ENCODE peak calls at places on chromosome 17, in ten cellular contexts. W, Q, R, I, T, C, O, Z, Y and J are unnamed samples.

GRCh38 chr17:27524594-27524993 is 68.3 kb downstream of the KSR1 start:
- DNase-seq in W (no peak), Q (no peak), R (no peak), I (no peak), T (no peak), C (no peak), O (no peak), Z (no peak), Y (no peak), J (no peak)

GRCh38 chr17:6492892-6493674 is 48.8 kb downstream of the PIMREG start:
- DNase-seq in W (no peak), Q (no peak), R (no peak), I (no peak), T (no peak), C (peak; percentile 74), O (peak; percentile 61), Z (no peak), Y (no peak), J (no peak)

GRCh38 chr17:77287432-77288068 is 146.8 kb downstream of the SEC14L1 start:
- DNase-seq in W (peak; percentile 69), Q (peak; percentile 98), R (peak; percentile 80), I (no peak), T (peak; percentile 90), C (no peak), O (no peak), Z (peak; percentile 96), Y (no peak), J (peak; percentile 86)

GRCh38 chr17:77846531-77847085 is 111.9 kb upstream of the TNRC6C start:
- DNase-seq in W (no peak), Q (no peak), R (no peak), I (no peak), T (no peak), C (no peak), O (peak; percentile 85), Z (no peak), Y (no peak), J (no peak)

GRCh38 chr17:57090560-57091185 is 5.6 kb downstream of the AKAP1 start:
- DNase-seq in W (no peak), Q (no peak), R (peak; percentile 29), I (no peak), T (no peak), C (no peak), O (no peak), Z (no peak), Y (no peak), J (no peak)

GRCh38 chr17:77476920-77477805 is 336.4 kb downstream of the SEC14L1 start:
- DNase-seq in W (no peak), Q (peak; percentile 89), R (peak; percentile 98), I (no peak), T (peak; percentile 99), C (no peak), O (peak; percentile 70), Z (peak; percentile 98), Y (no peak), J (peak; percentile 76)

GRCh38 chr17:6554336-6554735 is 2.0 kb downstream of the PITPNM3 start:
- DNase-seq in W (no peak), Q (no peak), R (no peak), I (no peak), T (no peak), C (no peak), O (no peak), Z (no peak), Y (no peak), J (no peak)

GRCh38 chr17:43774304-43775250 is 4.2 kb downstream of the DUSP3 start:
- DNase-seq in W (no peak), Q (no peak), R (no peak), I (no peak), T (no peak), C (no peak), O (no peak), Z (no peak), Y (no peak), J (no peak)

GRCh38 chr17:34580685-34581445 is 1.5 kb downstream of the TMEM132E start:
- DNase-seq in W (peak; percentile 67), Q (no peak), R (no peak), I (peak; percentile 22), T (no peak), C (no peak), O (no peak), Z (no peak), Y (peak; percentile 69), J (no peak)

GRCh38 chr17:37518816-37519215 is 29.1 kb downstream of the DUSP14 start:
- DNase-seq in W (no peak), Q (no peak), R (no peak), I (no peak), T (peak; percentile 35), C (no peak), O (no peak), Z (no peak), Y (no peak), J (no peak)

GRCh38 chr17:72408122-72408382 is 287.2 kb downstream of the SOX9 start:
- DNase-seq in W (no peak), Q (no peak), R (no peak), I (no peak), T (no peak), C (no peak), O (no peak), Z (no peak), Y (no peak), J (no peak)

GRCh38 chr17:48438662-48439061 is 8.6 kb upstream of the SKAP1 start:
- DNase-seq in W (no peak), Q (no peak), R (no peak), I (peak; percentile 72), T (no peak), C (peak; percentile 20), O (no peak), Z (no peak), Y (no peak), J (no peak)

GRCh38 chr17:37682007-37682406 is 38.8 kb upstream of the DDX52 start:
- DNase-seq in W (no peak), Q (no peak), R (no peak), I (no peak), T (no peak), C (no peak), O (no peak), Z (no peak), Y (no peak), J (no peak)

GRCh38 chr17:45320349-45320930 is 3.6 kb upstream of the MAP3K14 start:
- DNase-seq in W (no peak), Q (peak; percentile 97), R (peak; percentile 76), I (no peak), T (peak; percentile 42), C (no peak), O (no peak), Z (no peak), Y (no peak), J (peak; percentile 45)
- H3K4me2 ChIP-seq in W (no peak overlapping the region), Q (peak overlapping the region; percentile 92), R (peak overlapping the region; percentile 59), I (peak overlapping the region; percentile 59), T (peak overlapping the region; percentile 81), C (no peak overlapping the region), O (no peak overlapping the region), Z (no peak overlapping the region), Y (no peak overlapping the region), J (peak overlapping the region; percentile 98)

DNA sequence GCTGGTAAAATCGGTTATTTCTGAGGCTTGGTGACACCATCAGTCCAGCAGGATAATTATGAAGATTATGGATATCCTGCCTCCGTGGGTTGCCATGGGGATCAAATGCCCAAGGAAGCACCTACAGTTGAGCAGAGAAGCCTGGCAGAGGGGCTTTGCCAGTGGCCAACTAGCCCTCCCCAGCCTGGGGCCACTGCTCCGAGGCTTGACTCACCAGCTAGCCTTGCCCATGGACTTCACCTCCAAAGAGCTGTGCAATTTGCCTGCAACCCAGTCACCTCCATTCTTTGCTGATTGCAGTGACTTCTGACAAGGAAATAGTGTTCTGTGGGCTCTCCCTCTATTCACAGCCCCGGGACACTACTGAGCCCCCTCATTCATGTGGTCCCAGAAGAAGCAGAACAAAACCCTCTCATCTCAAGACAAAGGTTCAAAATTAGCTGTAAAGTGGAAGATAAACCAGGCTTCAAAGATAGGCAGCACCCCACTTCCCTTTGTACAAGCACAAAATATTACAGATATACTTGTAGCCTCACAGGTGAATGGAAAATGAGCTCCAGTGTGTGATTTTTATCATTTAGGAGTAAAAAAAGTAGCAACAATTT is 1.6 kb downstream of the PECAM1 start:
- DNase-seq in W (no peak), Q (no peak), R (no peak), I (no peak), T (no peak), C (no peak), O (no peak), Z (no peak), Y (no peak), J (no peak)
- H3K4me3 ChIP-seq in W (no peak overlapping the region), Q (peak overlapping the region; percentile 68), R (no peak overlapping the region), I (no peak overlapping the region), T (no peak overlapping the region), C (no peak overlapping the region), O (no peak overlapping the region), Z (no peak overlapping the region), Y (no peak overlapping the region), J (peak overlapping the region; percentile 85)

DNA sequence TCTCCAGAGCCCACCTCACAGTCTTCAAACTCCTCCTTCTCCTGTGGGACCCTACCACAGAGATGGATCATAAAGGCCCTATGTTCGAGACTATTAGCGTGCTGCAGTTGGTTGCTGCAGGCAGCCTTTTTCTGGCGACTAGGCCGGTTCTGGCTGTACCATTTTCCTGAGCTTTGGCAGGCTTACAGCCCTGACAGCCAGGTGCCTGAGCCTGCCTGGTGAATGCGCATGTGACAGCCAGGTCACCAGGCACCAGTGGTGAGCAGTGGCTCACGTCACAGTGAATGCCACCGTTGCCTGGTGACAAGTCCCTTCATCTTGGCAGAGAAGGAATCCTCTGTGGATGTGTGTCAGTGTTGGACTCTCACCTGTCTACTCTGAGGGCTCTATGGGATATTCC is 978.8 kb downstream of the KCNJ18 start:
- DNase-seq in W (no peak), Q (no peak), R (no peak), I (no peak), T (no peak), C (no peak), O (no peak), Z (no peak), Y (no peak), J (no peak)
- H3K9me3 ChIP-seq in W (peaks cover 44% of the 10 kb centered on the region), Q (no peaks in the 10 kb centered on the region), R (peaks cover 7% of the 10 kb centered on the region), I (no peaks in the 10 kb centered on the region), T (no peaks in the 10 kb centered on the region), C (peaks cover 7% of the 10 kb centered on the region), O (peaks cover 3% of the 10 kb centered on the region), Z (peaks cover 3% of the 10 kb centered on the region), Y (peaks cover 64% of the 10 kb centered on the region), J (no peaks in the 10 kb centered on the region)

GRCh38 chr17:45342871-45343526 is 26.2 kb upstream of the MAP3K14 start:
- DNase-seq in W (no peak), Q (no peak), R (no peak), I (no peak), T (no peak), C (no peak), O (no peak), Z (no peak), Y (no peak), J (no peak)
- H3K4me2 ChIP-seq in W (no peak overlapping the region), Q (no peak overlapping the region), R (no peak overlapping the region), I (no peak overlapping the region), T (no peak overlapping the region), C (no peak overlapping the region), O (no peak overlapping the region), Z (no peak overlapping the region), Y (no peak overlapping the region), J (no peak overlapping the region)